ENCODE peak calls at places on chromosome 9, in four cellular contexts. N is astrocyte, O is aorta, X is KBM-7. V is an unnamed sample.

GRCh38 chr9:115615821-115616665 is 498.1 kb upstream of the TNC start:
- DNase-seq in N (peak; percentile 95), X (no peak), O (no peak), V (no peak)

GRCh38 chr9:96412174-96412913 is 5.8 kb downstream of the ZNF367 start:
- DNase-seq in N (no peak), X (no peak), O (no peak), V (no peak)

GRCh38 chr9:26324787-26325186 is 567.8 kb downstream of the CAAP1 start:
- DNase-seq in N (no peak), O (no peak), X (no peak), V (no peak)

GRCh38 chr9:91837982-91838731 is 111.9 kb downstream of the ROR2 start:
- DNase-seq in N (peak; percentile 16), O (peak; percentile 77), X (no peak), V (peak; percentile 78)

GRCh38 chr9:130701059-130702022 is 7.8 kb downstream of the EXOSC2 start:
- DNase-seq in N (peak; percentile 56), X (peak; percentile 74), O (peak; percentile 92), V (peak; percentile 94)

GRCh38 chr9:70053864-70054263 is 10.2 kb downstream of the MAMDC2 start:
- DNase-seq in X (no peak), N (no peak), O (no peak), V (no peak)

GRCh38 chr9:136093995-136094881 is 851 bp downstream of the NACC2 start:
- DNase-seq in O (peak; percentile 95), X (peak; percentile 46), N (peak; percentile 42), V (peak; percentile 93)

GRCh38 chr9:126164796-126165525 is 161.7 kb upstream of the MVB12B start:
- DNase-seq in O (no peak), N (no peak), X (no peak), V (peak; percentile 60)

GRCh38 chr9:38656896-38657295 is 36.5 kb upstream of the ANKRD18A start:
- DNase-seq in N (no peak), X (no peak), O (no peak), V (no peak)

GRCh38 chr9:22307013-22307711 is 139.5 kb upstream of the DMRTA1 start:
- DNase-seq in O (no peak), X (peak; percentile 54), N (peak; percentile 66), V (no peak)

GRCh38 chr9:120901704-120902103 is 24.7 kb upstream of the PHF19 start:
- DNase-seq in O (no peak), N (no peak), X (no peak), V (no peak)

GRCh38 chr9:76018767-76019166 is 128.3 kb downstream of the PCSK5 start:
- DNase-seq in N (peak; percentile 17), X (no peak), O (no peak), V (no peak)

GRCh38 chr9:107212613-107213012 is 70.5 kb upstream of the RAD23B start:
- DNase-seq in N (no peak), X (no peak), O (no peak), V (no peak)

GRCh38 chr9:126689027-126689825 is 75.5 kb downstream of the LMX1B start:
- DNase-seq in O (no peak), N (no peak), X (no peak), V (no peak)

GRCh38 chr9:110977259-110977709 is 61.0 kb downstream of the LPAR1 start:
- DNase-seq in N (peak; percentile 80), O (no peak), X (no peak), V (no peak)

GRCh38 chr9:129344623-129345495 is 166.8 kb upstream of the IER5L start:
- DNase-seq in O (no peak), N (no peak), X (peak; percentile 50), V (no peak)

GRCh38 chr9:123883634-123884033 is 46.3 kb downstream of the DENND1A start:
- DNase-seq in X (no peak), O (no peak), N (no peak), V (no peak)

GRCh38 chr9:91179237-91180138 is 182.2 kb downstream of the AUH start:
- DNase-seq in N (peak; percentile 81), X (no peak), O (no peak), V (peak; percentile 62)

GRCh38 chr9:3662671-3663070 is 136.9 kb upstream of the RFX3 start:
- DNase-seq in X (no peak), O (no peak), N (peak; percentile 50), V (no peak)

GRCh38 chr9:108047264-108047663 is 557.7 kb upstream of the KLF4 start:
- DNase-seq in O (no peak), N (peak; percentile 89), X (no peak), V (no peak)

GRCh38 chr9:84315278-84315877 is 25.2 kb downstream of the SLC28A3 start:
- DNase-seq in X (peak; percentile 55), O (no peak), N (peak; percentile 23), V (no peak)

GRCh38 chr9:89646189-89646588 is 41.4 kb downstream of the GADD45G start:
- DNase-seq in O (no peak), N (no peak), X (no peak), V (no peak)

GRCh38 chr9:104142799-104143553 is 48.9 kb downstream of the SMC2 start:
- DNase-seq in X (no peak), O (no peak), N (no peak), V (no peak)

GRCh38 chr9:90871327-90871935 is 69.8 kb downstream of the SYK start:
- DNase-seq in N (no peak), X (no peak), O (no peak), V (no peak)

GRCh38 chr9:13557724-13558123 is 278.2 kb upstream of the MPDZ start:
- DNase-seq in N (no peak), X (no peak), O (no peak), V (no peak)

GRCh38 chr9:16152276-16153065 is 599.6 kb downstream of the CCDC171 start:
- DNase-seq in N (peak; percentile 57), O (no peak), X (no peak), V (no peak)

GRCh38 chr9:136019681-136020060 is 58.5 kb upstream of the UBAC1 start:
- DNase-seq in N (no peak), X (no peak), O (no peak), V (peak; percentile 78)

GRCh38 chr9:121498150-121498486 is 1.5 kb downstream of the GGTA1 start:
- DNase-seq in X (peak; percentile 89), N (peak; percentile 53), O (no peak), V (no peak)

GRCh38 chr9:134783699-134784039 is 96.9 kb upstream of the FCN2 start:
- DNase-seq in O (no peak), N (no peak), X (no peak), V (no peak)

GRCh38 chr9:35611230-35611797 is 6.3 kb downstream of the TESK1 start:
- DNase-seq in O (peak; percentile 78), N (peak; percentile 19), X (peak; percentile 49), V (no peak)

GRCh38 chr9:116154334-116154975 is 864 bp downstream of the PAPPA start:
- DNase-seq in N (no peak), X (no peak), O (peak; percentile 78), V (peak; percentile 80)

GRCh38 chr9:5608298-5609254 is 20.3 kb upstream of the RIC1 start:
- DNase-seq in X (no peak), N (no peak), O (no peak), V (no peak)

GRCh38 chr9:133718533-133719315 is 19.4 kb downstream of the SARDH start:
- DNase-seq in O (peak; percentile 50), N (no peak), X (no peak), V (no peak)

GRCh38 chr9:125748511-125749099 is 1.4 kb downstream of the PBX3 start:
- DNase-seq in O (no peak), N (no peak), X (no peak), V (no peak)

GRCh38 chr9:87479801-87480201 is 17.9 kb upstream of the DAPK1 start:
- DNase-seq in O (no peak), N (peak; percentile 80), X (peak; percentile 90), V (no peak)

GRCh38 chr9:112145886-112146285 is 29.2 kb downstream of the SUSD1 start:
- DNase-seq in X (no peak), N (peak; percentile 45), O (no peak), V (no peak)